ENCODE peak calls at places on chromosomes 4 and X, in four cellular contexts. D is upper lobe of right lung, I is aorta, F is lower lobe of right lung. W is an unnamed sample.

GRCh38 chr4:168880811-168881595 is 129.1 kb downstream of the CBR4 start:
- DNase-seq in D (no peak), I (no peak), F (no peak), W (no peak)

GRCh38 chr4:65416875-65417274 is 253.4 kb downstream of the EPHA5 start:
- DNase-seq in D (no peak), I (no peak), F (no peak), W (peak; percentile 52)

GRCh38 chr4:142703694-142704309 is 142.3 kb downstream of the INPP4B start:
- DNase-seq in D (no peak), I (no peak), F (no peak), W (no peak)

GRCh38 chr4:124890522-124890921 is 178.0 kb upstream of the ANKRD50 start:
- DNase-seq in D (no peak), I (no peak), F (no peak), W (peak; percentile 65)

GRCh38 chrX:47631676-47632075 is 1.9 kb upstream of the CFP start:
- DNase-seq in D (no peak), I (no peak), F (no peak), W (no peak)

GRCh38 chr4:137998666-137999429 is 243.3 kb downstream of the SLC7A11 start:
- DNase-seq in D (no peak), I (no peak), F (no peak), W (peak; percentile 60)

GRCh38 chrX:47530054-47530453 is 31.0 kb upstream of the ARAF start:
- DNase-seq in D (no peak), I (no peak), F (no peak), W (no peak)

GRCh38 chr4:8332038-8332857 is 62.7 kb downstream of the HTRA3 start:
- DNase-seq in D (peak; percentile 38), I (peak; percentile 24), F (peak; percentile 34), W (no peak)

GRCh38 chr4:98501383-98501782 is 157.0 kb downstream of the TSPAN5 start:
- DNase-seq in D (no peak), I (no peak), F (no peak), W (no peak)

GRCh38 chr4:150579591-150580234 is 2.2 kb upstream of the MAB21L2 start:
- DNase-seq in D (no peak), I (peak; percentile 42), F (no peak), W (peak; percentile 75)

GRCh38 chr4:169133932-169134331 is 123.9 kb upstream of the CBR4 start:
- DNase-seq in D (no peak), I (no peak), F (peak; percentile 66), W (no peak)

GRCh38 chr4:169410839-169411770 is 140.3 kb upstream of the SH3RF1 start:
- DNase-seq in D (no peak), I (no peak), F (no peak), W (peak; percentile 55)

GRCh38 chr4:39718366-39719323 is 20.7 kb downstream of the UBE2K start:
- DNase-seq in D (no peak), I (no peak), F (no peak), W (no peak)

GRCh38 chrX:68989456-68989855 is 160.6 kb downstream of the EFNB1 start:
- DNase-seq in D (no peak), I (no peak), F (no peak), W (no peak)

GRCh38 chrX:45011597-45011996 is 138.6 kb downstream of the KDM6A start:
- DNase-seq in D (no peak), I (no peak), F (no peak), W (no peak)

GRCh38 chr4:107780665-107781064 is 44.1 kb upstream of the SGMS2 start:
- DNase-seq in D (no peak), I (no peak), F (no peak), W (no peak)

GRCh38 chrX:103792916-103793540 is 16.4 kb downstream of the PLP1 start:
- DNase-seq in D (no peak), I (no peak), F (no peak), W (peak; percentile 80)

GRCh38 chrX:1416327-1416784 is 24.4 kb upstream of the SLC25A6 start:
- DNase-seq in D (peak; percentile 11), I (peak; percentile 9), F (no peak), W (no peak)

GRCh38 chr4:1625600-1626138 is 58.4 kb downstream of the FAM53A start:
- DNase-seq in D (no peak), I (no peak), F (no peak), W (no peak)

GRCh38 chr4:86592553-86593249 is 1.4 kb upstream of the PTPN13 start:
- DNase-seq in D (no peak), I (no peak), F (no peak), W (peak; percentile 39)

GRCh38 chr4:98583265-98583664 is 75.1 kb downstream of the TSPAN5 start:
- DNase-seq in D (no peak), I (no peak), F (no peak), W (no peak)

GRCh38 chrX:110104078-110104477 is 101.2 kb downstream of the TMEM164 start:
- DNase-seq in D (no peak), I (no peak), F (no peak), W (no peak)

GRCh38 chrX:15143825-15144121 is 126.1 kb downstream of the ASB9 start:
- DNase-seq in D (no peak), I (no peak), F (no peak), W (no peak)

GRCh38 chrX:87518504-87518903 is 902 bp downstream of the KLHL4 start:
- DNase-seq in D (no peak), I (no peak), F (no peak), W (no peak)

GRCh38 chr4:107862658-107863057 is 37.9 kb downstream of the SGMS2 start:
- DNase-seq in D (no peak), I (no peak), F (no peak), W (no peak)

GRCh38 chrX:367349-367748 is 19.4 kb downstream of the PPP2R3B start:
- DNase-seq in D (peak; percentile 33), I (no peak), F (no peak), W (no peak)

GRCh38 chr4:119113033-119113655 is 22.5 kb upstream of the MYOZ2 start:
- DNase-seq in D (no peak), I (no peak), F (no peak), W (peak; percentile 87)

GRCh38 chr4:4914059-4914820 is 54.8 kb downstream of the MSX1 start:
- DNase-seq in D (no peak), I (no peak), F (no peak), W (peak; percentile 51)

GRCh38 chr4:74426101-74426500 is 18.8 kb upstream of the AREG start:
- DNase-seq in D (no peak), I (no peak), F (no peak), W (peak; percentile 48)

DNA sequence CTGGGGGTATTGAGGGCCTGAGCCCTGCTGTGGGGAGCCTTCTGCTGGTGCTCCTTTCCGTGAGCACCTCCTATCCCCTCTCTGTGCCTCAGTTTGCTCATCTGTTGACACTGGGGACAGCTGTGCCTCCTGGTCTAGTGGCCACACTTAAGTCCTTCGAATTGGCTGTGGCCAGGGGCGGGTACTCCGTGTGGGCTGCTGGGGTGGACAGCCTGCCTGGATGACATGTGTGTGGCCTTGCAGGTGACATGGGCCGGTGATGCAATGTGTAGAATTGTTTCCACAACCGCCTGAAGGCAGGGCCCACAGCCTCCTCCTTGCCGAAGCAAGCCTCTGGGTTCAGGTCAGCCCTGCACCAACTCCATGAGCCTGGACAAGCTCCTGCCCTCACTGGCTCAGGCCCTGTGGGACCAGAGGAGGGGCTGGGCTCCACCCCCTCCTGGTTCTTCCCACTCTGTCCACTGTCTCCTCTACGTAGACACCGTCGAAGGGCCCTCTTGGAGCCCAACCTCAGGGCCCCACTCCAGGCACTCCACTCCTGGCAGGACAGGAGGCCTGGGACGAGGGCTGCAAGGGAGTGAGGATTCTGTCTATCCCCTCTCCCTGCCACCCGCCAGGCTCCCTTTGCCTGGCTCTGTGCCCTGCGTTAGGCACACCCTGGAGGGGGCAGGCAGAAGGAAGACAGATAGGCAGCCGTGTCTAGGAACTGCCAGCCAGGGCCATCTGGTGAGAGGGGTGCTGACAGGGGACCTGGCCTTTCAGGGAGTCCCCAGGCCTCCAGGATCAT is 1.2 kb downstream of the SH3BP2 start:
- DNase-seq in D (peak; percentile 82), I (peak; percentile 66), F (peak; percentile 74), W (peak; percentile 47)
- H3K4me1 ChIP-seq in D (peaks cover 68% of the 10 kb centered on the region), I (no peaks in the 10 kb centered on the region), F (peaks cover 76% of the 10 kb centered on the region), W (peaks cover 33% of the 10 kb centered on the region)

DNA sequence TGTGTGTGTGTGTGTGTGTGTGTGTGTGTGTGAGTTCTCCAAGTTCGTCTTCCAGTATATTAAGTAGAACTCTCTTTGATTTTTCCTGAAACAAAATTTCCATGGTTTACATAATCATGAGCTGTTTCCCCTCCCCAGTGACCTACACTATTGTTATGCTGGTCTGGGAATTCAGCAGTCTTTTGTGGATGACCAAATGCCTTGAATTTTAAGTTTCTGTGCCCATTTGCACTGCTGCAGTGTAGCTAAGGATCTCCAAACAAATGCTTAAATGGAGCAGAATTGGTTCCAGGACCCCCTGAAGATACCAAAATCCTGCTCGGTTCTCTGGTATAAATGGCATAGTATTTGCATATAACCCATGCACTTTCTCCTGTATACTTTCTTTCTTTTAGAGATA is 77.2 kb upstream of the SLC34A2 start:
- DNase-seq in D (no peak), I (no peak), F (no peak), W (no peak)
- H3K27me3 ChIP-seq in D (no peaks in the 10 kb centered on the region), I (no peaks in the 10 kb centered on the region), F (no peaks in the 10 kb centered on the region), W (peaks cover 20% of the 10 kb centered on the region)

DNA sequence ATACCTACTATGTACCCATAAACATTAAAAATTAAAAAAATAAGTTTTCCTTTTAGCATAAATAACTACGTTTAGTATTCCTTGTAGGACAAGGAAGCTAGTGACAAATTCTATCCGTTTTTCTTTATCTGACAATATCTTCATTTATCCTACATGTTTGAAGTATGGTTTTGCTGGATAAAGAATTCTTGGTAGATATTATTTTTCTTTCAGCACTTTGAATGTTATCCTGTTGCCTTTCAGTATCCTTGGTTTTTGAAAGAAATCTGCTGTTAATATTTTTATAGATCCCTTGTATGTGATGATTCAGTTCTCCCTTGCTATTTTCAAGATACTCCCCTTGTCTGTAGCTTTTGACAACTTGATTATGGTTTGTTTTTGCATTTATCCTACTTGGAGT is 76.6 kb downstream of the CASK start:
- DNase-seq in D (no peak), I (no peak), F (no peak), W (no peak)
- H3K4me3 ChIP-seq in D (no peak overlapping the region), I (no peak overlapping the region), F (no peak overlapping the region), W (no peak overlapping the region)

GRCh38 chrX:13607996-13608365 is 38.6 kb downstream of the EGFL6 start:
- DNase-seq in D (no peak), I (no peak), F (no peak), W (no peak)

GRCh38 chrX:13605611-13606010 is 36.2 kb downstream of the EGFL6 start:
- DNase-seq in D (no peak), I (no peak), F (no peak), W (no peak)

GRCh38 chrX:13607356-13607995 is 38.1 kb downstream of the EGFL6 start:
- DNase-seq in D (no peak), I (no peak), F (no peak), W (no peak)
- H3K4me1 ChIP-seq in D (no peaks in the 10 kb centered on the region), I (no peaks in the 10 kb centered on the region), F (no peaks in the 10 kb centered on the region), W (no peaks in the 10 kb centered on the region)

DNA sequence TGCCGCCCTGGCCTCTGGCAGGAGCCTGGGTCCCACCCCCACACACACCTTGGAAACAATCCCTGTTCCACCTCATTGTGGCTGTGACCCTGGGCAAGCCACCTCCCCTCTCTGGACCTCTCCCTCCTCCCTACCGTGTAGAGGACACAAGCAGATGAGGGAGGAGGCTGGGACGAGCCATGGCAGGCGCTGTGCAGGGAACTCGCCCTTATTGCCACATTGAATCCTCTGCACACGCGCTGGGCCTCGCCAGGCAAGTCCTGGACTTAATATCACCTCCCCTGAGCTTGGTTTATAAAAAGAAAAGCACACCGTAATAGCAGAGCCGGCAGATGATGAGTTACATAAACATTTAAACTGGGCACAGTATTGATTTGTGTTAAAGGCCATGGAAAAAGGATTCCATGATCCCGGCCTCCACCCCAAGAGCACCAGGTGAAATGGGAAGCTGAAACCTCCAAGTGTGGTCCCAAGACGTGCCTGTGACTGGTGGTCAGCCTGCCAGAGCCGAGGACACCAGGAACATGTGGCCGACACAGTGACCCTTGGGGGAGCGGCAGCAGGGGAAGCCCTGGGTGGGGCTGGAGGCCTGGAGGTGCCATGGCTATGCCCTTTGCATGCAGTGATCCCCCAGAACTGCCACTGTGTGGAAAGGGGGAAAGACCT is 81.1 kb downstream of the PPP2R2C start:
- DNase-seq in D (no peak), I (no peak), F (no peak), W (no peak)
- H3K27me3 ChIP-seq in D (peaks cover 21% of the 10 kb centered on the region), I (no peaks in the 10 kb centered on the region), F (peaks cover 30% of the 10 kb centered on the region), W (peaks cover 40% of the 10 kb centered on the region)

W was measured in adipocyte.